ENCODE peak calls at places on chromosomes 1 and 21, in eight cellular contexts. O is PC-9; Q is lower lobe of right lung; I is upper lobe of left lung; M is RWPE1; W is CD4-positive, CD25-positive, alpha-beta regulatory T cell; Z is A549; H is AG04450. F is an unnamed sample.

GRCh38 chr1:89489037-89489729 is 35.4 kb upstream of the LRRC8B start:
- DNase-seq in O (no peak), Q (no peak), I (peak; percentile 40), M (no peak), W (no peak), Z (no peak), H (no peak), F (no peak)

GRCh38 chr1:212234431-212235298 is 50.5 kb upstream of the PPP2R5A start:
- DNase-seq in O (peak; percentile 80), Q (no peak), I (peak; percentile 89), M (peak; percentile 90), W (no peak), Z (peak; percentile 77), H (peak; percentile 81), F (no peak)

GRCh38 chr1:65946960-65947359 is 154.3 kb downstream of the PDE4B start:
- DNase-seq in O (no peak), Q (no peak), I (no peak), M (no peak), W (no peak), Z (no peak), H (no peak), F (no peak)

GRCh38 chr1:218353656-218354055 is 8.5 kb downstream of the TGFB2 start:
- DNase-seq in O (peak; percentile 48), Q (no peak), I (no peak), M (no peak), W (no peak), Z (no peak), H (no peak), F (no peak)

GRCh38 chr1:25832336-25833037 is 12.7 kb downstream of the MTFR1L start:
- DNase-seq in O (no peak), Q (no peak), I (no peak), M (peak; percentile 41), W (no peak), Z (no peak), H (no peak), F (no peak)

GRCh38 chr1:46558141-46558963 is 6.9 kb upstream of the KNCN start:
- DNase-seq in O (peak; percentile 26), Q (no peak), I (no peak), M (no peak), W (no peak), Z (no peak), H (no peak), F (no peak)

GRCh38 chr1:209697082-209697481 is 7.6 kb upstream of the HSD11B1 start:
- DNase-seq in O (no peak), Q (no peak), I (no peak), M (no peak), W (no peak), Z (no peak), H (no peak), F (no peak)

GRCh38 chr1:7384679-7385078 is 386.4 kb upstream of the VAMP3 start:
- DNase-seq in O (no peak), Q (no peak), I (peak; percentile 10), M (no peak), W (no peak), Z (no peak), H (no peak), F (no peak)

GRCh38 chr1:114282751-114283403 is 129.2 kb upstream of the SYT6 start:
- DNase-seq in O (peak; percentile 71), Q (peak; percentile 91), I (peak; percentile 87), M (peak; percentile 85), W (peak; percentile 65), Z (peak; percentile 83), H (peak; percentile 81), F (peak; percentile 35)

GRCh38 chr1:22323141-22323845 is 128.4 kb upstream of the ZBTB40 start:
- DNase-seq in O (no peak), Q (no peak), I (no peak), M (no peak), W (no peak), Z (no peak), H (no peak), F (no peak)

GRCh38 chr1:231106347-231106746 is 55.5 kb upstream of the TRIM67 start:
- DNase-seq in O (no peak), Q (no peak), I (no peak), M (no peak), W (no peak), Z (no peak), H (peak; percentile 8), F (no peak)

GRCh38 chr21:38721055-38721454 is 84.7 kb upstream of the ETS2 start:
- DNase-seq in O (no peak), Q (no peak), I (no peak), M (no peak), W (no peak), Z (no peak), H (no peak), F (no peak)

GRCh38 chr1:121522061-121522759 is 337.4 kb downstream of the SRGAP2C start:
- DNase-seq in O (peak; percentile 51), Q (no peak), I (peak; percentile 76), M (no peak), W (no peak), Z (peak; percentile 12), H (no peak), F (no peak)

GRCh38 chr1:100810360-100810759 is 84.3 kb downstream of the EXTL2 start:
- DNase-seq in O (no peak), Q (no peak), I (no peak), M (no peak), W (no peak), Z (no peak), H (no peak), F (no peak)

GRCh38 chr21:36926989-36927695 is 39.3 kb downstream of the HLCS start:
- DNase-seq in O (no peak), Q (no peak), I (no peak), M (no peak), W (no peak), Z (peak; percentile 62), H (no peak), F (no peak)
- H3K27ac ChIP-seq in O (no peak overlapping the region), Q (no peak overlapping the region), I (no peak overlapping the region), M (peak overlapping the region; percentile 34), W (no peak overlapping the region), Z (peak overlapping the region; percentile 56), H (peak overlapping the region; percentile 40), F (no peak overlapping the region)

GRCh38 chr1:200379940-200380588 is 29.8 kb downstream of the ZNF281 start:
- DNase-seq in O (no peak), Q (no peak), I (no peak), M (no peak), W (no peak), Z (no peak), H (no peak), F (no peak)
- H3K27ac ChIP-seq in O (peak overlapping the region; percentile 30), Q (no peak overlapping the region), I (no peak overlapping the region), M (peak overlapping the region; percentile 94), W (no peak overlapping the region), Z (peak overlapping the region; percentile 95), H (no peak overlapping the region), F (no peak overlapping the region)

GRCh38 chr1:111471538-111471937 is 2.2 kb upstream of the C1orf162 start:
- DNase-seq in O (no peak), Q (no peak), I (no peak), M (no peak), W (no peak), Z (no peak), H (no peak), F (no peak)

GRCh38 chr1:111475706-111476105 is 1.9 kb downstream of the C1orf162 start:
- DNase-seq in O (no peak), Q (no peak), I (no peak), M (no peak), W (no peak), Z (no peak), H (no peak), F (no peak)

GRCh38 chr1:111476214-111476613 is 2.4 kb downstream of the C1orf162 start:
- DNase-seq in O (no peak), Q (no peak), I (no peak), M (no peak), W (no peak), Z (no peak), H (no peak), F (no peak)

GRCh38 chr1:111474521-111474920 is 737 bp downstream of the C1orf162 start:
- DNase-seq in O (no peak), Q (no peak), I (no peak), M (no peak), W (no peak), Z (no peak), H (no peak), F (no peak)

DNA sequence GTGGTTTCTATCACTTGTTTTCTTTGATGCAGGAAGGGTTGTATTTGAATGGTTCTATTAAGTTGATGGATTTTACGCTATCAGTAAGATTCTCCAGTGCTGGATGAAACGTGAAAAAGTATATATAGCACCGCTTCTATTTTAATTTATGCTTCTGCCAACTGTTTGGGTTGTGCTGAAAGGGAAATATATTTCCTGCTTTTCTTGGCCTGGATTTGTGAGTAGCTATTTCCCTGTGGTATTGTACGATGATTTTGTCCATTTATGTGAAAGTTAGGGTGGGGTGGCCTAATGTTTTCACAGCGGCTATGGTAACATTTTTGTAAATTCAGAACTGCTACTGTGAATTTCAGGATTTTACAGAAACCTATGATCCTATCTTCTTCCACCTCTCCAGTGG is 322 bp downstream of the C1orf162 start:
- DNase-seq in O (no peak), Q (no peak), I (no peak), M (no peak), W (no peak), Z (no peak), H (no peak), F (no peak)
- H3K27ac ChIP-seq in O (no peak overlapping the region), Q (peak overlapping the region; percentile 83), I (peak overlapping the region; percentile 79), M (no peak overlapping the region), W (peak overlapping the region; percentile 67), Z (no peak overlapping the region), H (no peak overlapping the region), F (no peak overlapping the region)

GRCh38 chr1:154969741-154970452 is 650 bp downstream of the SHC1 start:
- DNase-seq in O (no peak), Q (no peak), I (no peak), M (no peak), W (no peak), Z (no peak), H (no peak), F (no peak)

GRCh38 chr1:154972213-154972516 is 1.6 kb upstream of the SHC1 start:
- DNase-seq in O (no peak), Q (no peak), I (no peak), M (no peak), W (no peak), Z (no peak), H (no peak), F (no peak)

GRCh38 chr1:154970631-154971340 is at the start of gene SHC1:
- DNase-seq in O (peak; percentile 78), Q (peak; percentile 86), I (peak; percentile 94), M (peak; percentile 96), W (no peak), Z (peak; percentile 93), H (peak; percentile 76), F (peak; percentile 69)

GRCh38 chr1:154972517-154973343 is 1.8 kb upstream of the CKS1B start:
- DNase-seq in O (peak; percentile 91), Q (peak; percentile 82), I (peak; percentile 90), M (peak; percentile 88), W (no peak), Z (peak; percentile 97), H (peak; percentile 86), F (no peak)

DNA sequence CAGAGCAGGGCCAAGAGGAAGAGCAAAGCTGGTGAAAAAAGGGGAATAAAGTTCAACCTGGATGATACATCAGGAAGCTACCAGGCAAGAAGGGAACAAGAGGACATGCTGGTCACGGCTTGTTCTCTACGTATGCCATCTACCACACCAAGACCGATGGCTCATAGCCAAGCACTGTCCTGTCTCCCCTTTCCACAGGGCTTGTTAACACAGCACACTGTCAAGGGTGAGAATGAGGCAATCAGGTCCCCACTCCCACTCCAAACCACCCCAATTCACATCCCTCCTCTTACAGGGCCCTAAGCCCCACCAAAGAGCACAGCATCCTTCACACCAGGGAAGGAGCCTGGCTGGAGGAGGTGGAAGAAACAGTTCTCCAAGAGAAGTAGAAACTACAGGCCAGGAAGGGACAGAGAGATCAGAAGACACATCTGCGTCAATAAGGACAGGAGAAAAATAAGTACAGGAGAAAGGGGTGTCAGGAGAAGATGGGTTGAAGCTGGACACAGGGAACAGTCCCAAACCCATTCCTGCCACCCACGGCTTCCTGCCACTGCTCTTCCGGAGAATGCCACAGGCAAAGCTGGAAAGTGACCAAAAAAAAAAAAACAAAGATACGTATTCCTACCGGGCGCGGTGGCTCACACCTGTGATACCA is 923 bp upstream of the SHC1 start:
- DNase-seq in O (peak; percentile 45), Q (no peak), I (peak; percentile 68), M (no peak), W (no peak), Z (peak; percentile 75), H (no peak), F (no peak)
- H3K27ac ChIP-seq in O (peak overlapping the region; percentile 97), Q (peak overlapping the region; percentile 98), I (peak overlapping the region; percentile 97), M (peak overlapping the region; percentile 100), W (peak overlapping the region; percentile 26), Z (peak overlapping the region; percentile 100), H (peak overlapping the region; percentile 90), F (peak overlapping the region; percentile 65)